ENCODE peak calls at places on chromosome 5, in seven cellular contexts. K is RPMI7951; S is stimulated activated CD4-positive, alpha-beta T cell treated with anti-CD3 and anti-CD28 coated beads, Interleukin-1b, Interleukin-23, amount 100 ng/mL, for 48 hours; Y is Karpas-422; H is HCT116; E is NCI-H1092; U is Peyer's patch. M is an unnamed sample.

GRCh38 chr5:12292610-12293204 is 388.5 kb upstream of the CTNND2 start:
- DNase-seq in K (peak), S (no peak), Y (peak), H (no peak), E (no peak), U (no peak), M (no peak)

GRCh38 chr5:8192840-8193239 is 323.9 kb downstream of the MTRR start:
- DNase-seq in K (no peak), S (no peak), Y (peak), H (no peak), E (no peak), U (no peak), M (no peak)

GRCh38 chr5:139306628-139307379 is 13.3 kb downstream of the MATR3 start:
- DNase-seq in K (no peak), S (no peak), Y (no peak), H (no peak), E (no peak), U (no peak), M (no peak)

GRCh38 chr5:143601917-143602333 is 198.4 kb upstream of the NR3C1 start:
- DNase-seq in K (no peak), S (no peak), Y (no peak), H (no peak), E (no peak), U (no peak), M (no peak)

GRCh38 chr5:57441557-57441956 is 41.1 kb downstream of the ACTBL2 start:
- DNase-seq in K (peak), S (no peak), Y (no peak), H (no peak), E (no peak), U (no peak), M (peak)

GRCh38 chr5:148311516-148311915 is 707 bp upstream of the SPINK7 start:
- DNase-seq in K (no peak), S (no peak), Y (no peak), H (no peak), E (no peak), U (no peak), M (no peak)

GRCh38 chr5:58149345-58149744 is 310.5 kb downstream of the PLK2 start:
- DNase-seq in K (peak), S (no peak), Y (no peak), H (no peak), E (no peak), U (no peak), M (no peak)

GRCh38 chr5:134053840-134054338 is 49.1 kb upstream of the VDAC1 start:
- DNase-seq in K (peak), S (no peak), Y (no peak), H (peak), E (no peak), U (no peak), M (no peak)

GRCh38 chr5:23242891-23243290 is 264.5 kb upstream of the PRDM9 start:
- DNase-seq in K (no peak), S (no peak), Y (no peak), H (no peak), E (no peak), U (no peak), M (no peak)

GRCh38 chr5:31204955-31205354 is 11.5 kb downstream of the CDH6 start:
- DNase-seq in K (no peak), S (no peak), Y (no peak), H (no peak), E (no peak), U (no peak), M (no peak)

GRCh38 chr5:174692381-174692780 is 32.0 kb upstream of the MSX2 start:
- DNase-seq in K (no peak), S (no peak), Y (no peak), H (no peak), E (no peak), U (no peak), M (no peak)

GRCh38 chr5:74257645-74258328 is 382.7 kb downstream of the ENC1 start:
- DNase-seq in K (peak), S (no peak), Y (peak), H (no peak), E (no peak), U (no peak), M (no peak)

GRCh38 chr5:10607666-10608442 is 44.0 kb downstream of the ANKRD33B start:
- DNase-seq in K (peak), S (no peak), Y (peak), H (no peak), E (no peak), U (peak), M (no peak)

GRCh38 chr5:153476767-153477166 is 13.7 kb upstream of the GRIA1 start:
- DNase-seq in K (peak), S (no peak), Y (no peak), H (peak), E (no peak), U (no peak), M (peak)

GRCh38 chr5:179801304-179802206 is 5.1 kb downstream of the MGAT4B start:
- DNase-seq in K (no peak), S (peak), Y (peak), H (no peak), E (no peak), U (peak), M (no peak)

GRCh38 chr5:143126121-143127019 is 277.1 kb downstream of the NR3C1 start:
- DNase-seq in K (no peak), S (no peak), Y (peak), H (no peak), E (no peak), U (no peak), M (no peak)

GRCh38 chr5:127936439-127936972 is 147.1 kb upstream of the SLC12A2 start:
- DNase-seq in K (no peak), S (peak), Y (no peak), H (no peak), E (no peak), U (no peak), M (no peak)